ENCODE peak calls at places on chromosome 1, in seven cellular contexts. N is neuronal stem cell, X is IMR-90, Y is mesendoderm, U is H9, P is trophoblast cell, D is H1. I is an unnamed sample.

GRCh38 chr1:164559342-164560070 is 522 bp downstream of the PBX1 start:
- DNase-seq in N (peak; percentile 73), P (no peak), U (peak; percentile 60), X (no peak), Y (peak; percentile 83), D (peak; percentile 63), I (peak; percentile 60)

GRCh38 chr1:203478986-203479385 is 3.4 kb downstream of the PRELP start:
- DNase-seq in X (no peak), U (no peak), Y (peak; percentile 74), D (no peak), N (no peak), P (no peak), I (peak; percentile 10)

GRCh38 chr1:2529776-2530500 is at the start of gene HES5:
- DNase-seq in D (peak; percentile 67), Y (no peak), U (peak; percentile 61), P (no peak), N (peak; percentile 96), X (no peak), I (no peak)

GRCh38 chr1:147539122-147539575 is 2.2 kb upstream of the BCL9 start:
- DNase-seq in X (peak; percentile 98), Y (peak; percentile 62), N (peak; percentile 17), U (no peak), P (peak; percentile 24), D (no peak), I (peak; percentile 98)

GRCh38 chr1:11781298-11781697 is 19.3 kb downstream of the C1orf167 start:
- DNase-seq in U (no peak), N (no peak), X (no peak), P (peak; percentile 62), Y (no peak), D (no peak), I (no peak)

GRCh38 chr1:35886606-35887431 is 3.8 kb downstream of the AGO1 start:
- DNase-seq in P (no peak), X (peak; percentile 24), D (no peak), U (no peak), N (no peak), Y (peak; percentile 55), I (peak; percentile 8)

GRCh38 chr1:29271724-29272123 is 35.4 kb downstream of the PTPRU start:
- DNase-seq in D (peak; percentile 73), N (peak; percentile 65), P (no peak), X (peak; percentile 65), U (peak; percentile 89), Y (peak; percentile 97), I (peak; percentile 52)

GRCh38 chr1:30001452-30002039 is 721.8 kb downstream of the MATN1 start:
- DNase-seq in N (no peak), P (no peak), U (no peak), D (no peak), X (no peak), Y (peak; percentile 40), I (no peak)

GRCh38 chr1:205907794-205908193 is 35.5 kb downstream of the SLC26A9 start:
- DNase-seq in D (no peak), X (peak; percentile 49), P (no peak), N (no peak), U (no peak), Y (peak; percentile 75), I (peak; percentile 38)

GRCh38 chr1:244271004-244271403 is 180.7 kb downstream of the ADSS2 start:
- DNase-seq in P (no peak), D (no peak), X (no peak), N (no peak), Y (no peak), U (no peak), I (no peak)

GRCh38 chr1:244265507-244265906 is 186.2 kb downstream of the ADSS2 start:
- DNase-seq in N (no peak), U (no peak), X (no peak), P (no peak), D (no peak), Y (no peak), I (no peak)

GRCh38 chr1:244271909-244272308 is 179.8 kb downstream of the ADSS2 start:
- DNase-seq in D (no peak), X (no peak), P (no peak), U (no peak), Y (no peak), N (no peak), I (no peak)

GRCh38 chr1:244272471-244273261 is 179.0 kb downstream of the ADSS2 start:
- DNase-seq in X (peak; percentile 92), D (peak; percentile 83), Y (peak; percentile 86), U (peak; percentile 69), P (peak; percentile 64), N (peak; percentile 89), I (peak; percentile 90)

GRCh38 chr1:244269169-244269568 is 182.5 kb downstream of the ADSS2 start:
- DNase-seq in D (no peak), X (no peak), P (no peak), N (no peak), Y (no peak), U (no peak), I (no peak)
- H2BK120ac ChIP-seq in D (no peak overlapping the region), X (no peak overlapping the region), P (no peak overlapping the region), N (no peak overlapping the region), Y (no peak overlapping the region), U (no peak overlapping the region), I (no peak overlapping the region)

GRCh38 chr1:56094168-56094567 is 485.2 kb downstream of the PLPP3 start:
- DNase-seq in P (no peak), X (no peak), U (no peak), D (no peak), Y (no peak), N (no peak), I (no peak)
- H2BK120ac ChIP-seq in P (no peak overlapping the region), X (no peak overlapping the region), U (no peak overlapping the region), D (no peak overlapping the region), Y (no peak overlapping the region), N (no peak overlapping the region), I (no peak overlapping the region)

GRCh38 chr1:4272568-4272967 is 372.5 kb upstream of the C1orf174 start:
- DNase-seq in U (no peak), X (no peak), D (no peak), Y (no peak), N (no peak), P (no peak), I (no peak)
- H2BK120ac ChIP-seq in U (no peak overlapping the region), X (no peak overlapping the region), D (no peak overlapping the region), Y (no peak overlapping the region), N (no peak overlapping the region), P (no peak overlapping the region), I (no peak overlapping the region)

DNA sequence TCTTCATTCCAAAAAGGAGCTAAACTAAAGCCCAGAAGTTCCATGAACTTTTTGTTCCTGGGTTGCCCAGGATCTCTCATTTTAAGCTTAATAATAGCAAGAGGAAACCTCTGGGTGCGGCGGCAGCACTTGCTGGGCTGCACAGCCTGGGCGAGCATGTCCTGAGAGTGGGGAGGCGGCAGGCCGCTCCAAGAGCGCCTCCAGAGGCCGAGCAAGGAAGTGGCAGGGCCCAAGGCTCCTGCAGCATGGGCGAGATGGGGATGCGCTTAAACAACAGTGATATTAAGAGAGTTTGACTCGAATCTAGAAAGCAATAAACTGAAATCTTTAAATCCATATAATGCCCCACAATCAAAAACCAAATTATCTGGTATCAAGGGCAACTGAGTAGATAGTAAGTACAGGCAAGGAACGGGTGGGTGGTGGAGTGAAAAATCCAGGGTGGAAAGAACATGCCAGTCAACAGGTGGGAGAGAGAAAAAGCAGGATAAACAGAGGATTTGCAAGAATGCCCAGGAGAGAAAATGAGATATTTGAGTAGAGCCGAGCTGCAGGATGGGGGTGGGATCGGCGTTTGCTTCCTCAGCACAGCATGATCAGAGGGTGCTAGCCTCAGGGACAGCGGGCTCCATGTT is 14.1 kb upstream of the TNR start:
- DNase-seq in U (peak; percentile 85), X (no peak), P (peak; percentile 53), Y (peak; percentile 69), N (peak; percentile 43), D (peak; percentile 81), I (peak; percentile 24)
- H2BK120ac ChIP-seq in U (no peak overlapping the region), X (no peak overlapping the region), P (no peak overlapping the region), Y (no peak overlapping the region), N (no peak overlapping the region), D (no peak overlapping the region), I (no peak overlapping the region)

DNA sequence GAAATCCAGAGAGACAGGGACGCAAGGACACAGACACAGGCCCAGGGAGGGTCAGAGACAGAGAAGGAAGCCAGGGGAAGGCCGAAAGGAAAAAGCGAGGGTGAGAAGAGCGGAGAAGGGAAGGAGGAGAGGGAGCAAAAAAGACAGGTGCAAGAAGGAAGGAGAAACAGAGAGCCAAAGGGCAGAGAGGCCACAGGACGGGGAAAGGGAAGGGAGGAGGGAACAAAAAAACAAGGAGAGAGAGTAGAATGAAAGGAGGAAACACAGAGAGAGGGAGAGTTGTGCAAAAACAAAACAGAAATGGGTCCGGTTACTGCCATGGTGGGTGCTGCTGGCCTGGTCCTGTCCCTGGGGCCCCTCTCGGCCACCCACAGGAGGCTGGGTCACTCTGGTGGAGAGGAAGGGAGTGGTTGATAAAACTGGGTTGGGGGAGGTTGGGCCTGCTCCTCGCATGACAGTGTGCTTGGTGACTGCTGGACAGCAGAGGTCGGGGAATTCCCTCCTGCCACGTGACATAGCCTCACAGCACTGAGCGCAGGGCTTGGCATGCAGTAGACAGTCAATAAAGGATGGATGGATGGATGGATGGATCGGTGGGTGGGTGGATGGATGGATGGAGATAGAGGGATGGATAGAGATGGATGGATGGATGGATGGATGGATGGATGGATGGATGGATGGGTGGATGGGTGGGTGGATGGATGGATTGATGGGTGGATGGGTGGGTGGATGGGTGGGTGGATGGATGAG is 64.8 kb downstream of the RAP1GAP start:
- DNase-seq in D (no peak), N (no peak), Y (no peak), X (peak; percentile 38), P (no peak), U (no peak), I (peak; percentile 36)
- H2BK120ac ChIP-seq in D (no peak overlapping the region), N (no peak overlapping the region), Y (no peak overlapping the region), X (no peak overlapping the region), P (no peak overlapping the region), U (no peak overlapping the region), I (no peak overlapping the region)

I was measured in mesenchymal stem cell.